ENCODE peak calls at places on chromosomes 13 and 19, in ten cellular contexts. W is fibroblast of mammary gland; V is psoas muscle; M is naive thymus-derived CD4-positive, alpha-beta T cell; B is left lung; X is left ventricle myocardium inferior; U is neural progenitor cell; Q is BE2C; F is gastrocnemius medialis; S is osteoblast. O is an unnamed sample.

GRCh38 chr13:110254151-110254679 is 52.7 kb downstream of the COL4A1 start:
- DNase-seq in W (no peak), V (no peak), M (no peak), B (no peak), X (no peak), U (no peak), Q (no peak), F (no peak), S (no peak), O (no peak)

GRCh38 chr19:9958451-9958850 is 22.1 kb upstream of the OLFM2 start:
- DNase-seq in W (peak), V (no peak), M (no peak), B (no peak), X (no peak), U (no peak), Q (no peak), F (no peak), S (peak), O (peak)

GRCh38 chr13:59513686-59514085 is 650.0 kb downstream of the DIAPH3 start:
- DNase-seq in W (no peak), V (no peak), M (no peak), B (no peak), X (no peak), U (no peak), Q (no peak), F (no peak), S (no peak), O (no peak)

GRCh38 chr13:26475176-26476110 is 82.0 kb upstream of the WASF3 start:
- DNase-seq in W (no peak), V (no peak), M (no peak), B (no peak), X (no peak), U (peak), Q (no peak), F (no peak), S (no peak), O (no peak)

GRCh38 chr13:94352057-94352456 is 127.4 kb downstream of the DCT start:
- DNase-seq in W (peak), V (no peak), M (no peak), B (no peak), X (no peak), U (no peak), Q (no peak), F (no peak), S (no peak), O (peak)

GRCh38 chr13:59103004-59103768 is 1060.5 kb downstream of the DIAPH3 start:
- DNase-seq in W (peak), V (no peak), M (no peak), B (no peak), X (no peak), U (no peak), Q (peak), F (no peak), S (no peak), O (no peak)

GRCh38 chr19:2962018-2962670 is 15.2 kb upstream of the TLE6 start:
- DNase-seq in W (peak), V (no peak), M (peak), B (no peak), X (no peak), U (peak), Q (peak), F (no peak), S (peak), O (peak)

GRCh38 chr19:15631817-15632216 is 8.9 kb upstream of the CYP4F3 start:
- DNase-seq in W (peak), V (no peak), M (peak), B (no peak), X (no peak), U (peak), Q (peak), F (no peak), S (peak), O (no peak)

GRCh38 chr19:11089254-11090013 is at the start of gene LDLR:
- DNase-seq in W (peak), V (peak), M (peak), B (peak), X (peak), U (peak), Q (peak), F (peak), S (peak), O (peak)

GRCh38 chr19:12967907-12968306 is 1.5 kb upstream of the DAND5 start:
- DNase-seq in W (peak), V (no peak), M (no peak), B (no peak), X (no peak), U (no peak), Q (no peak), F (no peak), S (peak), O (no peak)

GRCh38 chr19:44649578-44650145 is 6.0 kb downstream of the PVR start:
- DNase-seq in W (no peak), V (no peak), M (no peak), B (no peak), X (no peak), U (no peak), Q (no peak), F (no peak), S (no peak), O (no peak)

GRCh38 chr19:45995715-45996385 is 583 bp downstream of the CCDC61 start:
- DNase-seq in W (peak), V (no peak), M (no peak), B (no peak), X (no peak), U (no peak), Q (no peak), F (no peak), S (no peak), O (peak)

GRCh38 chr19:10003271-10003670 is 7.0 kb downstream of the COL5A3 start:
- DNase-seq in W (no peak), V (no peak), M (no peak), B (no peak), X (no peak), U (no peak), Q (no peak), F (no peak), S (peak), O (no peak)

GRCh38 chr19:32224371-32225244 is 120.8 kb upstream of the ZNF507 start:
- DNase-seq in W (peak), V (peak), M (peak), B (peak), X (peak), U (peak), Q (peak), F (no peak), S (peak), O (peak)

GRCh38 chr19:47419789-47420188 is 462 bp upstream of the MEIS3 start:
- DNase-seq in W (no peak), V (no peak), M (no peak), B (no peak), X (no peak), U (peak), Q (no peak), F (no peak), S (peak), O (no peak)

GRCh38 chr19:47419037-47419783 is at the start of gene MEIS3:
- DNase-seq in W (no peak), V (no peak), M (no peak), B (no peak), X (no peak), U (peak), Q (no peak), F (no peak), S (peak), O (no peak)

GRCh38 chr19:47417107-47417745 is 2.1 kb downstream of the MEIS3 start:
- DNase-seq in W (no peak), V (no peak), M (no peak), B (no peak), X (no peak), U (peak), Q (no peak), F (no peak), S (peak), O (no peak)

GRCh38 chr19:47417746-47418594 is 1.4 kb downstream of the MEIS3 start:
- DNase-seq in W (no peak), V (no peak), M (no peak), B (no peak), X (no peak), U (peak), Q (no peak), F (no peak), S (peak), O (no peak)

DNA sequence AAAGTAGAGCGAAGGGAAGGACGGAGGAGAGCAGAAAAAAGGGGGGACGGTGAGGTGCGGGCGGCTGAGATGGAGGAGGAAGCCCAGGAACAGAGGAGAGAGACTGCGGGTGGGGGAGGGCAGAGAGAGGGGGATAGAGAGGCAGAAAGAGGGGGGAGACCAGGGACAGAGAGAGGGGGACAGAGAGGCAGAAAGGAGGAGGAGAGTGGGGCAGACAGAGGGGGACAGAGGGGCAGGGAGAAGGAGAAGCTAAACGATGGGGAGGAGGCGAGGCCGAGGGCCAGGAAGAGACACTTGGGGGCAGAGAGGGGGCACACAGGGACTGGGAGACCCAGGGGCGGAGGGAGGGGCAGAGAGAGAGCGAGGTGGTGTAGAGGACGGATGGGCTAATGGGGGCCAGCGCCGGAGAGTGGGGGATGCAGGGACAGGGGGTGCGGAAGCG is 711 bp downstream of the MEIS3 start:
- DNase-seq in W (no peak), V (no peak), M (no peak), B (no peak), X (no peak), U (no peak), Q (no peak), F (no peak), S (no peak), O (no peak)
- H3K4me3 ChIP-seq in W (peak), V (peak), M (no peak), B (no peak), X (peak), U (peak), Q (peak), F (peak), S (peak), O (peak)

GRCh38 chr19:49927526-49928264 is 1.3 kb upstream of the ATF5 start:
- DNase-seq in W (no peak), V (no peak), M (no peak), B (no peak), X (no peak), U (no peak), Q (no peak), F (no peak), S (no peak), O (no peak)
- H3K4me3 ChIP-seq in W (peak), V (peak), M (peak), B (no peak), X (peak), U (peak), Q (peak), F (peak), S (no peak), O (peak)

GRCh38 chr19:919157-920050 is 2.3 kb downstream of the KISS1R start:
- DNase-seq in W (no peak), V (no peak), M (peak), B (no peak), X (no peak), U (peak), Q (no peak), F (no peak), S (peak), O (no peak)

GRCh38 chr19:920051-920857 is 3.1 kb downstream of the KISS1R start:
- DNase-seq in W (no peak), V (no peak), M (peak), B (no peak), X (no peak), U (peak), Q (peak), F (no peak), S (peak), O (no peak)

GRCh38 chr19:917323-918151 is at the start of gene KISS1R:
- DNase-seq in W (no peak), V (no peak), M (no peak), B (no peak), X (no peak), U (peak), Q (peak), F (no peak), S (peak), O (no peak)

GRCh38 chr19:918152-918437 is 962 bp downstream of the KISS1R start:
- DNase-seq in W (no peak), V (no peak), M (no peak), B (no peak), X (no peak), U (no peak), Q (no peak), F (no peak), S (no peak), O (no peak)

DNA sequence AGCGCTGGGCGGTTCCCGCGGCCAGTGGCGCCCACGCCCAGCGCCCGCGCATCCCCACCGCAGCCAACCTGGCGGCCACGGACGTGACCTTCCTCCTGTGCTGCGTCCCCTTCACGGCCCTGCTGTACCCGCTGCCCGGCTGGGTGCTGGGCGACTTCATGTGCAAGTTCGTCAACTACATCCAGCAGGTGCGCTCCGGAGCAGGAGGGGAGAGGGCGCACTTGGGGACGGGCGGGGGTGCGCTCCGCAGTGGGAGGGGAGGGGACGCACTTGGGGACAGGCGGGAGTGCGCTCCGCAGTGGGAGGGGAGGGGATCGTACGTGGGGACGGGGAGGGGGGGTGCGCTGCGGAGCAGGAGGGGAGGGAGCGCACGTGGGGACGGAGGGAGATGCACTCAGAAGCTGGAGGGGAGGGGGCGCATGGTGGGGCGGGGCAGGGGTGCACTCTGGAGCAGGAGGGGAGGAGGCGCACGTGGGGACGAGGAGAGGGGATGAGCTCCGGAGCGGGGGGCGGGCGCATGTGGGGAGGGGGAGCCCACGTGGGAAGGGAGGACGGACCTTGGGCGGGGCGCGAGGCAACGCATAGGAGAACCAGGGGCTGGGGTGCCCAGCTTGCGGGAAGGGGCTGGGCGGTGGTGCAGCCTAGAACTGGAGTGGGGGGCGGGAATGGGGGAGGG is 1.5 kb downstream of the KISS1R start:
- DNase-seq in W (no peak), V (no peak), M (no peak), B (no peak), X (no peak), U (peak), Q (no peak), F (no peak), S (no peak), O (no peak)
- H3K4me3 ChIP-seq in W (no peak), V (no peak), M (peak), B (no peak), X (peak), U (no peak), Q (no peak), F (no peak), S (no peak), O (no peak)

GRCh38 chr19:48421548-48421947 is 24.2 kb upstream of the GRWD1 start:
- DNase-seq in W (peak), V (no peak), M (no peak), B (no peak), X (no peak), U (no peak), Q (no peak), F (no peak), S (no peak), O (no peak)

GRCh38 chr19:48419158-48419920 is 25.9 kb downstream of the GRIN2D start:
- DNase-seq in W (peak), V (peak), M (peak), B (no peak), X (peak), U (peak), Q (peak), F (peak), S (peak), O (peak)

DNA sequence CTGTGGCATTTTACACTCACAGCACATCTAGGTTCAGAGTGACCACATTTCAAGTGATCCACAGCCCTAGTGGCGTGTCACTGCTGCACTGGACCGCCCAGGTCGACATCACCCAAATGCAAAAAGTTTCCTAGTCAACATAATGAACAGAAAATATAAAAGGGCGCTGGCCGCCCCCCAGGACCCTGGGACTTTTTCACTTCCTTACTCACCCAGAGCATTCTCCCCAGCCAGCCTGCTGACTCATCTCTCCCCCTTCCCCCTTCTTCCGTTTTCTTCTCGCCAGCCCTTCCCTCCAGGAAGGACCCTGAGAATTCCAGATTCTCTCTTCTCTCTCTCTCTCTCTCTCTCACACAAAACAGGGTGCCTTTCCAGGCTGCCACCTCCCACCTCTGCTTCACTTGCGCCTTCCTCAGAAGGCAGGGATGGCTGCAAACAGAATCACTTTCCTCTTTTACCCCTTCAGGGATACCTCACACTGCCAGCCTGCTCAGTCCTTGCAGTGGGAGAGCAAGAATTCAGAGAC is 21.0 kb upstream of the GRWD1 start:
- DNase-seq in W (peak), V (no peak), M (no peak), B (peak), X (no peak), U (no peak), Q (no peak), F (no peak), S (peak), O (peak)
- H3K4me3 ChIP-seq in W (no peak), V (no peak), M (no peak), B (no peak), X (no peak), U (no peak), Q (no peak), F (no peak), S (peak), O (peak)

O was measured in brain microvascular endothelial cell.